ENCODE peak calls at places on chromosomes 13 and 19, in six cellular contexts. E is lower leg skin; C is osteocyte; H is activated CD8-positive, alpha-beta T cell treated with anti-CD3 and anti-CD28 coated beads for 36 hours; O is astrocyte of the spinal cord; L is prostate gland. I is an unnamed sample.

GRCh38 chr13:62207388-62207787 is 791.7 kb upstream of the PCDH20 start:
- DNase-seq in L (no peak), O (no peak), H (no peak), E (no peak), C (no peak), I (no peak)

GRCh38 chr13:47413112-47413511 is 516.3 kb upstream of the HTR2A start:
- DNase-seq in E (no peak), C (no peak), O (peak), L (no peak), H (no peak), I (no peak)

GRCh38 chr13:76711515-76712182 is 174.6 kb downstream of the KCTD12 start:
- DNase-seq in O (peak), E (peak), C (no peak), H (no peak), L (no peak), I (peak)

GRCh38 chr13:105798541-105798940 is 736.9 kb downstream of the EFNB2 start:
- DNase-seq in O (no peak), C (no peak), E (no peak), L (no peak), H (no peak), I (no peak)

GRCh38 chr13:99028890-99029289 is 51.0 kb upstream of the DOCK9 start:
- DNase-seq in C (no peak), E (no peak), H (peak), O (no peak), L (no peak), I (peak)

GRCh38 chr19:876780-877314 is 16.1 kb downstream of the MED16 start:
- DNase-seq in E (no peak), O (no peak), C (no peak), L (no peak), H (no peak), I (no peak)

GRCh38 chr13:72696590-72696989 is 30.8 kb downstream of the MZT1 start:
- DNase-seq in H (no peak), L (no peak), O (peak), E (no peak), C (no peak), I (no peak)

GRCh38 chr13:109816979-109817275 is 30.5 kb upstream of the IRS2 start:
- DNase-seq in O (peak), L (no peak), E (no peak), H (no peak), C (no peak), I (no peak)

GRCh38 chr13:47117268-47117667 is 220.4 kb upstream of the HTR2A start:
- DNase-seq in O (peak), L (no peak), C (no peak), H (no peak), E (no peak), I (no peak)

GRCh38 chr13:26280295-26280694 is 26.4 kb downstream of the CDK8 start:
- DNase-seq in L (no peak), O (peak), E (no peak), H (no peak), C (no peak), I (no peak)

GRCh38 chr19:1718382-1719315 is 34.7 kb upstream of the ONECUT3 start:
- DNase-seq in H (no peak), C (no peak), O (no peak), L (no peak), E (no peak), I (no peak)

GRCh38 chr19:23065306-23065705 is 51.5 kb upstream of the ZNF730 start:
- DNase-seq in C (no peak), H (no peak), L (no peak), E (no peak), O (no peak), I (no peak)

GRCh38 chr19:23075031-23075733 is 41.6 kb upstream of the ZNF730 start:
- DNase-seq in L (peak), O (peak), H (peak), E (peak), C (peak), I (no peak)

GRCh38 chr19:23071087-23071511 is 45.7 kb upstream of the ZNF730 start:
- DNase-seq in E (no peak), O (peak), H (peak), L (peak), C (no peak), I (no peak)

GRCh38 chr19:23070353-23070781 is 46.5 kb upstream of the ZNF730 start:
- DNase-seq in O (peak), C (no peak), E (peak), L (no peak), H (peak), I (no peak)
- TF ChIP-seq CTCF in O (peak), C (no peak), E (no peak), L (no peak), H (no peak), I (no peak)

DNA sequence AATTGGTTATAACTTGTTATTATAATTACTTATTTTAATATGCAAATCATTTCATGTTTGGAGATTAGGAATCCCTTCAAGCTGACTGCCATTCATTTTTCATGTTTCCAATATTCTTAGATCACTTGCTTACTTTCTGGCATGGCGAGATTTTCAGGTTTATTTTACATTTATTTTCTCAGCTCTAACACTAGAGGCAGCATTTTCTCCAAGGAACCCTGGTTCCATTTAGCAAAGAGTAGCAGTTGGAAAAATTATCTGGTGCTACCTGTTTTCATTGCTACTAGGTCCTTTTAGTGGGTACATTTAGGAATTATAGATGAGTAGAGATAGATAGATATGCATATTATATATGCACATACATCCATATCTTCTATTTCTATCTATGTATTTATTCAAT is 90.9 kb upstream of the TRPC4 start:
- DNase-seq in O (peak), C (no peak), L (no peak), H (no peak), E (no peak), I (no peak)
- TF ChIP-seq CTCF in O (peak), C (peak), L (no peak), H (no peak), E (no peak), I (no peak)

GRCh38 chr19:44512326-44513298 is 12.3 kb upstream of the ZNF180 start:
- DNase-seq in C (no peak), H (peak), L (no peak), O (peak), E (no peak), I (peak)
- TF ChIP-seq CTCF in C (peak), H (peak), L (no peak), O (peak), E (no peak), I (peak)

DNA sequence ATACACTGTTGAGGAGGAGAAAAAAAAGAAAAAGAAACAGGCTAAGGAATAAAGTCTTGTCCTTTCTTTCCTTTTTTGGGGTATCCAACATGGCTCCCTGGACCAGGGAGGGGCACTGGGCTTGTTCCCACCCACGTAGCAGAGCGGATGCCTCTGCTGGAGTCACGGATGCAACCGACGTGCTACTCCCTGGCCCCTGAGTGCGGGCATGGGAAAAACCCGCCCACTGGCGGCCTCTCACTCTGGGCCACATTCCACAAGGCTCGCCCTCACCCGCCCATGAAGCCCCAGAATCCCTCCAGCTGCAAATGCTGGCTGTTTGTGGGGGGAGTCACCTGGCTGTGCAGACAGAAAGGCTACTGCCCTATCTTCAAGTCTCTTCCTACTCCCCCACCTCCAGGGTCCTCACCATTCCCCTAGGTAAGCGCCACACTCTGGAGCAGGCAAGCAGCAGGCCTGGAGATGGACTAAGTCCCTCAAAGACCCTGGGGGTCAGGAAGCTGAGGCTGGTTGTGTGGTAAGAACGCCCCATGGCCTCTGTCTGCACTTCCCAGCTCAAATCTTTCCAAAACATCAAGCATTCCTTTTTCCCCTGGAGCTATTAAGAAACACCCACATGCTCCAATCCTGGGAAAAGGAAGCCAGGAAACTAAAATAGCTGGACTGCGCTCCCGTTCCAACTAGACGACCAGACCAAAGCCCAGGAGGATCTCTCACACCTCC is 17.8 kb upstream of the EPHX3 start:
- DNase-seq in E (no peak), C (peak), H (no peak), L (no peak), O (peak), I (no peak)
- TF ChIP-seq CTCF in E (no peak), C (no peak), H (no peak), L (no peak), O (peak), I (no peak)

GRCh38 chr13:65864039-65864438 is 1366.1 kb downstream of the PCDH9 start:
- DNase-seq in L (no peak), H (no peak), E (no peak), C (no peak), O (no peak), I (no peak)
- TF ChIP-seq CTCF in L (no peak), H (no peak), E (no peak), C (no peak), O (no peak), I (no peak)

DNA sequence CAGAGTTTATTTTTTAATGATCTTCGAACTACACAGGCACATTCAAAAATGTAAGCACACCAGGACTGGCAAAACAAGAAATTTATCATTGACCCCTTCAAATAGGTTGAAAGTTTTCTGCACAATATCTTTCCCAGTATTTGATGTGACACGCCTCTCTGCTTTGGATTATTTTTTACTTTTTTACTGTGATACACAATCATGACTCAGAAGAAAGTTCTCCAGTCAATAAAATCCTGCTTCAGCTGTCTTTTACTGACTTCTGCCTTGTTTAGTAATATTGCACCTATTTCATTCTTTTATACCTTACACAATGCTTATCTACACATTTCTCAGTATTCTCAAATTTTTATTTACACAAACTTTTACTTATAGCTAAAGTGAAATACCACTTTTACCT is 1750.4 kb downstream of the PCDH9 start:
- DNase-seq in E (no peak), L (no peak), H (no peak), O (no peak), C (no peak), I (no peak)
- TF ChIP-seq CTCF in E (no peak), L (no peak), H (no peak), O (no peak), C (no peak), I (no peak)

I was measured in HL-60.